ENCODE peak calls at places on chromosome 6, in four cellular contexts. One of them, this sample, is unnamed.

GRCh38 chr6:128365520-128366160 is 154.8 kb downstream of the PTPRK start:
- DNase-seq in NCI-H345: no peak
- DNase-seq in left ventricle myocardium superior: no peak
- DNase-seq in left ventricle myocardium inferior: no peak
- DNase-seq in this sample: no peak

GRCh38 chr6:107113460-107114212 is 1.7 kb downstream of the BEND3 start:
- DNase-seq in NCI-H345: peak
- DNase-seq in left ventricle myocardium superior: no peak
- DNase-seq in left ventricle myocardium inferior: no peak
- DNase-seq in this sample: no peak

GRCh38 chr6:45681860-45682488 is 304.2 kb upstream of the SUPT3H start:
- DNase-seq in NCI-H345: no peak
- DNase-seq in left ventricle myocardium superior: no peak
- DNase-seq in left ventricle myocardium inferior: no peak
- DNase-seq in this sample: no peak

GRCh38 chr6:128929869-128930268 is 46.9 kb downstream of the LAMA2 start:
- DNase-seq in NCI-H345: no peak
- DNase-seq in left ventricle myocardium superior: peak
- DNase-seq in left ventricle myocardium inferior: no peak
- DNase-seq in this sample: no peak

GRCh38 chr6:161415302-161415855 is 141.5 kb upstream of the AGPAT4 start:
- DNase-seq in NCI-H345: no peak
- DNase-seq in left ventricle myocardium superior: no peak
- DNase-seq in left ventricle myocardium inferior: no peak
- DNase-seq in this sample: no peak

GRCh38 chr6:152721956-152722355 is 24.3 kb downstream of the MYCT1 start:
- DNase-seq in NCI-H345: no peak
- DNase-seq in left ventricle myocardium superior: no peak
- DNase-seq in left ventricle myocardium inferior: no peak
- DNase-seq in this sample: no peak

GRCh38 chr6:158653577-158654354 is 3.9 kb downstream of the SYTL3 start:
- DNase-seq in NCI-H345: no peak
- DNase-seq in left ventricle myocardium superior: peak
- DNase-seq in left ventricle myocardium inferior: no peak
- DNase-seq in this sample: no peak

GRCh38 chr6:112833546-112834215 is 486.6 kb downstream of the RFPL4B start:
- DNase-seq in NCI-H345: no peak
- DNase-seq in left ventricle myocardium superior: no peak
- DNase-seq in left ventricle myocardium inferior: no peak
- DNase-seq in this sample: no peak

GRCh38 chr6:170155464-170156196 is 135.2 kb downstream of the DLL1 start:
- DNase-seq in NCI-H345: no peak
- DNase-seq in left ventricle myocardium superior: no peak
- DNase-seq in left ventricle myocardium inferior: peak
- DNase-seq in this sample: no peak

GRCh38 chr6:64227868-64228267 is 592.3 kb downstream of the PHF3 start:
- DNase-seq in NCI-H345: no peak
- DNase-seq in left ventricle myocardium superior: no peak
- DNase-seq in left ventricle myocardium inferior: no peak
- DNase-seq in this sample: peak

GRCh38 chr6:51868591-51869355 is 218.6 kb downstream of the PKHD1 start:
- DNase-seq in NCI-H345: no peak
- DNase-seq in left ventricle myocardium superior: no peak
- DNase-seq in left ventricle myocardium inferior: no peak
- DNase-seq in this sample: peak

GRCh38 chr6:25192562-25192961 is 86.6 kb upstream of the CARMIL1 start:
- DNase-seq in NCI-H345: no peak
- DNase-seq in left ventricle myocardium superior: no peak
- DNase-seq in left ventricle myocardium inferior: no peak
- DNase-seq in this sample: no peak

GRCh38 chr6:138996524-138996923 is 8.5 kb upstream of the REPS1 start:
- DNase-seq in NCI-H345: no peak
- DNase-seq in left ventricle myocardium superior: no peak
- DNase-seq in left ventricle myocardium inferior: no peak
- DNase-seq in this sample: no peak

GRCh38 chr6:378090-378957 is 13.2 kb upstream of the IRF4 start:
- DNase-seq in NCI-H345: no peak
- DNase-seq in left ventricle myocardium superior: no peak
- DNase-seq in left ventricle myocardium inferior: no peak
- DNase-seq in this sample: no peak

GRCh38 chr6:19153981-19154295 is 683.2 kb upstream of the ID4 start:
- DNase-seq in NCI-H345: no peak
- DNase-seq in left ventricle myocardium superior: no peak
- DNase-seq in left ventricle myocardium inferior: no peak
- DNase-seq in this sample: no peak

This sample was measured in foreskin keratinocyte.